ENCODE peak calls at places on chromosome 19, in nine cellular contexts. One of them, this sample, is unnamed.

GRCh38 chr19:46000497-46001246 is 5.4 kb downstream of the CCDC61 start:
- DNase-seq in A549: no peak
- DNase-seq in fibroblast of pulmonary artery: no peak
- DNase-seq in left ventricle myocardium inferior: peak; percentile 33
- DNase-seq in thoracic aorta: no peak
- DNase-seq in NB4: peak; percentile 15
- DNase-seq in fibroblast of lung: no peak
- DNase-seq in brain microvascular endothelial cell: no peak
- DNase-seq in sigmoid colon: no peak
- DNase-seq in this sample: no peak

GRCh38 chr19:49570997-49571676 is 9.2 kb downstream of the NOSIP start:
- DNase-seq in NB4: peak; percentile 46
- DNase-seq in fibroblast of lung: no peak
- DNase-seq in fibroblast of pulmonary artery: no peak
- DNase-seq in thoracic aorta: no peak
- DNase-seq in brain microvascular endothelial cell: no peak
- DNase-seq in left ventricle myocardium inferior: no peak
- DNase-seq in A549: peak; percentile 54
- DNase-seq in sigmoid colon: no peak
- DNase-seq in this sample: no peak

GRCh38 chr19:17079710-17080440 is 4.3 kb downstream of the MYO9B start:
- DNase-seq in thoracic aorta: peak; percentile 82
- DNase-seq in brain microvascular endothelial cell: peak; percentile 99
- DNase-seq in fibroblast of pulmonary artery: peak; percentile 98
- DNase-seq in fibroblast of lung: peak; percentile 99
- DNase-seq in sigmoid colon: peak; percentile 96
- DNase-seq in A549: peak; percentile 90
- DNase-seq in NB4: no peak
- DNase-seq in left ventricle myocardium inferior: peak; percentile 61
- DNase-seq in this sample: peak; percentile 94

GRCh38 chr19:41456342-41456918 is 13.5 kb downstream of the ERICH4 start:
- DNase-seq in thoracic aorta: no peak
- DNase-seq in brain microvascular endothelial cell: peak; percentile 24
- DNase-seq in fibroblast of lung: peak; percentile 20
- DNase-seq in A549: no peak
- DNase-seq in sigmoid colon: no peak
- DNase-seq in left ventricle myocardium inferior: no peak
- DNase-seq in NB4: no peak
- DNase-seq in fibroblast of pulmonary artery: peak; percentile 72
- DNase-seq in this sample: no peak

GRCh38 chr19:771332-771785 is 20.4 kb downstream of the MISP start:
- DNase-seq in left ventricle myocardium inferior: no peak
- DNase-seq in thoracic aorta: no peak
- DNase-seq in sigmoid colon: no peak
- DNase-seq in brain microvascular endothelial cell: peak; percentile 22
- DNase-seq in A549: peak; percentile 81
- DNase-seq in fibroblast of lung: peak; percentile 57
- DNase-seq in fibroblast of pulmonary artery: peak; percentile 68
- DNase-seq in NB4: peak; percentile 71
- DNase-seq in this sample: no peak

GRCh38 chr19:2253106-2254051 is 2.8 kb downstream of the JSRP1 start:
- DNase-seq in thoracic aorta: no peak
- DNase-seq in brain microvascular endothelial cell: no peak
- DNase-seq in A549: no peak
- DNase-seq in sigmoid colon: no peak
- DNase-seq in NB4: peak; percentile 76
- DNase-seq in left ventricle myocardium inferior: no peak
- DNase-seq in fibroblast of lung: no peak
- DNase-seq in fibroblast of pulmonary artery: no peak
- DNase-seq in this sample: no peak

GRCh38 chr19:31145021-31145420 is 204.2 kb downstream of the TSHZ3 start:
- DNase-seq in sigmoid colon: no peak
- DNase-seq in left ventricle myocardium inferior: no peak
- DNase-seq in thoracic aorta: no peak
- DNase-seq in brain microvascular endothelial cell: no peak
- DNase-seq in fibroblast of lung: no peak
- DNase-seq in NB4: no peak
- DNase-seq in fibroblast of pulmonary artery: no peak
- DNase-seq in A549: no peak
- DNase-seq in this sample: no peak

GRCh38 chr19:46967578-46968018 is 52.0 kb upstream of the NPAS1 start:
- DNase-seq in A549: no peak
- DNase-seq in sigmoid colon: no peak
- DNase-seq in NB4: no peak
- DNase-seq in fibroblast of lung: no peak
- DNase-seq in left ventricle myocardium inferior: peak; percentile 88
- DNase-seq in fibroblast of pulmonary artery: no peak
- DNase-seq in brain microvascular endothelial cell: no peak
- DNase-seq in thoracic aorta: no peak
- DNase-seq in this sample: no peak

GRCh38 chr19:34171539-34171876 is 796 bp upstream of the LSM14A start:
- DNase-seq in fibroblast of pulmonary artery: peak; percentile 37
- DNase-seq in sigmoid colon: no peak
- DNase-seq in NB4: no peak
- DNase-seq in thoracic aorta: no peak
- DNase-seq in fibroblast of lung: peak; percentile 73
- DNase-seq in brain microvascular endothelial cell: peak; percentile 55
- DNase-seq in left ventricle myocardium inferior: no peak
- DNase-seq in A549: no peak
- DNase-seq in this sample: no peak

GRCh38 chr19:17739121-17739875 is 12.0 kb upstream of the FCHO1 start:
- DNase-seq in left ventricle myocardium inferior: peak; percentile 40
- DNase-seq in brain microvascular endothelial cell: no peak
- DNase-seq in thoracic aorta: no peak
- DNase-seq in fibroblast of lung: no peak
- DNase-seq in sigmoid colon: no peak
- DNase-seq in fibroblast of pulmonary artery: peak; percentile 42
- DNase-seq in A549: no peak
- DNase-seq in NB4: peak; percentile 94
- DNase-seq in this sample: no peak

GRCh38 chr19:48965806-48966540 is 864 bp downstream of the FTL start:
- DNase-seq in fibroblast of pulmonary artery: peak; percentile 76
- DNase-seq in left ventricle myocardium inferior: peak; percentile 89
- DNase-seq in brain microvascular endothelial cell: peak; percentile 76
- DNase-seq in NB4: peak; percentile 88
- DNase-seq in fibroblast of lung: peak; percentile 80
- DNase-seq in sigmoid colon: peak; percentile 94
- DNase-seq in A549: peak; percentile 90
- DNase-seq in thoracic aorta: peak; percentile 84
- DNase-seq in this sample: peak; percentile 92

GRCh38 chr19:49180659-49181058 is 23.1 kb downstream of the TRPM4 start:
- DNase-seq in left ventricle myocardium inferior: no peak
- DNase-seq in A549: no peak
- DNase-seq in sigmoid colon: no peak
- DNase-seq in fibroblast of pulmonary artery: no peak
- DNase-seq in fibroblast of lung: no peak
- DNase-seq in brain microvascular endothelial cell: no peak
- DNase-seq in thoracic aorta: no peak
- DNase-seq in NB4: no peak
- DNase-seq in this sample: no peak

GRCh38 chr19:41001243-41001971 is 10.3 kb downstream of the CYP2B6 start:
- DNase-seq in fibroblast of pulmonary artery: no peak
- DNase-seq in NB4: no peak
- DNase-seq in thoracic aorta: no peak
- DNase-seq in left ventricle myocardium inferior: no peak
- DNase-seq in fibroblast of lung: no peak
- DNase-seq in sigmoid colon: no peak
- DNase-seq in brain microvascular endothelial cell: no peak
- DNase-seq in A549: peak; percentile 45
- DNase-seq in this sample: no peak

GRCh38 chr19:51145926-51146493 is 3.9 kb downstream of the SIGLEC7 start:
- DNase-seq in fibroblast of pulmonary artery: no peak
- DNase-seq in sigmoid colon: no peak
- DNase-seq in left ventricle myocardium inferior: no peak
- DNase-seq in NB4: no peak
- DNase-seq in fibroblast of lung: no peak
- DNase-seq in thoracic aorta: no peak
- DNase-seq in brain microvascular endothelial cell: no peak
- DNase-seq in A549: no peak
- DNase-seq in this sample: peak; percentile 68

DNA sequence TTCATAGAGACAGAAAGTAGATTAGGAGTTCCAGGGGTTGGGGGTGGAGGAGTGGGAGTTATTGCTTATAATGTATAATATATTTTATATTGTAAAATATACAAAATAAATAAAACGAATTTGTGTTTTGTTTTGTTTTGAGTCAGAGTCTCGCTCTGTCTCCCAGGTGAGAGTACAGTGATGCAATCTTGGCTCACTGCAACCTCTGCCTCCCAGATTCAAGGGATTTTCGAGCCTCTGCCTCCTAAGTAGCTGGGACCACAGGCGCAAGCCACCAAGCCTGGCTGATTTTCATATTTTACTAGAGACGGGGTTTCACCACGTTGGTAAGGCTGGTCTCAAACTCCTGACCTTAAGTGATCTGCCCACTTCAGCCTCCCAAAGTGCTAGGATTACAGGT is 2.5 kb upstream of the GADD45GIP1 start:
- DNase-seq in fibroblast of lung: no peak
- DNase-seq in A549: no peak
- DNase-seq in sigmoid colon: no peak
- DNase-seq in thoracic aorta: no peak
- DNase-seq in brain microvascular endothelial cell: no peak
- DNase-seq in NB4: no peak
- DNase-seq in fibroblast of pulmonary artery: no peak
- DNase-seq in left ventricle myocardium inferior: no peak
- DNase-seq in this sample: no peak
- TF ChIP-seq CTCF in fibroblast of lung: no peak
- TF ChIP-seq CTCF in A549: no peak
- TF ChIP-seq CTCF in sigmoid colon: no peak
- TF ChIP-seq CTCF in thoracic aorta: no peak
- TF ChIP-seq CTCF in brain microvascular endothelial cell: no peak
- TF ChIP-seq CTCF in NB4: no peak
- TF ChIP-seq CTCF in fibroblast of pulmonary artery: no peak
- TF ChIP-seq CTCF in left ventricle myocardium inferior: no peak
- TF ChIP-seq CTCF in this sample: no peak

DNA sequence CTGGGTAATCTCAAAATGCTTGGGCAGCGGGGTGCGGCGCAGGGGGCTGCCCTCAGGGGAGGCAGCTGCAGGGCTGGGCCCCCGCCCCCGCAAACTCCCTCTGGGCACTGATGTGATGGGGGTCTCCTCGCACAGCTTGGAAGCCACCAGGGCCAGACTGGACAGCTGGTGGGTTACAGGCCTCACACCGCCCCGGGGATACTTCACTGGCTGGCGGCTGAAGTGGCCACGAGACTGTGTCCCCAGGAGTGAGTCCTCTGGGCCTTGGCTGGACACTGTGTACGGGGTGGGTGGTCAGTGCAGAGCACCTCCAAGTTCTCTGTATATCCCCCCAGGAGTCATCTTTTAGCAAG is 2.0 kb upstream of the LPAR2 start:
- DNase-seq in sigmoid colon: no peak
- DNase-seq in A549: no peak
- DNase-seq in brain microvascular endothelial cell: no peak
- DNase-seq in fibroblast of lung: no peak
- DNase-seq in fibroblast of pulmonary artery: no peak
- DNase-seq in thoracic aorta: no peak
- DNase-seq in left ventricle myocardium inferior: no peak
- DNase-seq in NB4: no peak
- DNase-seq in this sample: no peak
- TF ChIP-seq CTCF in sigmoid colon: no peak
- TF ChIP-seq CTCF in A549: no peak
- TF ChIP-seq CTCF in brain microvascular endothelial cell: no peak
- TF ChIP-seq CTCF in fibroblast of lung: no peak
- TF ChIP-seq CTCF in fibroblast of pulmonary artery: no peak
- TF ChIP-seq CTCF in thoracic aorta: no peak
- TF ChIP-seq CTCF in left ventricle myocardium inferior: no peak
- TF ChIP-seq CTCF in NB4: no peak
- TF ChIP-seq CTCF in this sample: no peak

GRCh38 chr19:19203012-19203856 is at the start of gene NR2C2AP:
- DNase-seq in fibroblast of lung: peak; percentile 91
- DNase-seq in fibroblast of pulmonary artery: peak; percentile 94
- DNase-seq in brain microvascular endothelial cell: peak; percentile 80
- DNase-seq in NB4: peak; percentile 93
- DNase-seq in left ventricle myocardium inferior: peak; percentile 94
- DNase-seq in sigmoid colon: peak; percentile 95
- DNase-seq in A549: peak; percentile 91
- DNase-seq in thoracic aorta: peak; percentile 64
- DNase-seq in this sample: peak; percentile 89
- TF ChIP-seq CTCF in fibroblast of lung: no peak
- TF ChIP-seq CTCF in fibroblast of pulmonary artery: no peak
- TF ChIP-seq CTCF in brain microvascular endothelial cell: no peak
- TF ChIP-seq CTCF in NB4: no peak
- TF ChIP-seq CTCF in left ventricle myocardium inferior: no peak
- TF ChIP-seq CTCF in sigmoid colon: no peak
- TF ChIP-seq CTCF in A549: no peak
- TF ChIP-seq CTCF in thoracic aorta: no peak
- TF ChIP-seq CTCF in this sample: no peak

GRCh38 chr19:5988520-5989387 is 10.8 kb upstream of the RANBP3 start:
- DNase-seq in A549: no peak
- DNase-seq in NB4: no peak
- DNase-seq in fibroblast of pulmonary artery: no peak
- DNase-seq in brain microvascular endothelial cell: no peak
- DNase-seq in left ventricle myocardium inferior: no peak
- DNase-seq in fibroblast of lung: peak; percentile 23
- DNase-seq in thoracic aorta: no peak
- DNase-seq in sigmoid colon: no peak
- DNase-seq in this sample: no peak

GRCh38 chr19:5985098-5985783 is 7.3 kb upstream of the RANBP3 start:
- DNase-seq in left ventricle myocardium inferior: no peak
- DNase-seq in A549: no peak
- DNase-seq in sigmoid colon: no peak
- DNase-seq in brain microvascular endothelial cell: peak; percentile 46
- DNase-seq in NB4: no peak
- DNase-seq in fibroblast of lung: peak; percentile 38
- DNase-seq in thoracic aorta: no peak
- DNase-seq in fibroblast of pulmonary artery: peak; percentile 82
- DNase-seq in this sample: no peak

GRCh38 chr19:5989388-5990074 is 11.6 kb upstream of the RANBP3 start:
- DNase-seq in fibroblast of pulmonary artery: no peak
- DNase-seq in A549: no peak
- DNase-seq in brain microvascular endothelial cell: no peak
- DNase-seq in NB4: no peak
- DNase-seq in sigmoid colon: no peak
- DNase-seq in thoracic aorta: no peak
- DNase-seq in fibroblast of lung: no peak
- DNase-seq in left ventricle myocardium inferior: no peak
- DNase-seq in this sample: no peak

GRCh38 chr19:5990289-5990797 is 12.4 kb upstream of the RANBP3 start:
- DNase-seq in fibroblast of lung: no peak
- DNase-seq in sigmoid colon: no peak
- DNase-seq in left ventricle myocardium inferior: no peak
- DNase-seq in brain microvascular endothelial cell: no peak
- DNase-seq in thoracic aorta: no peak
- DNase-seq in NB4: no peak
- DNase-seq in fibroblast of pulmonary artery: no peak
- DNase-seq in A549: peak; percentile 43
- DNase-seq in this sample: no peak

GRCh38 chr19:5987077-5987818 is 9.3 kb upstream of the RANBP3 start:
- DNase-seq in brain microvascular endothelial cell: peak; percentile 37
- DNase-seq in fibroblast of lung: peak; percentile 81
- DNase-seq in left ventricle myocardium inferior: peak; percentile 58
- DNase-seq in NB4: peak; percentile 61
- DNase-seq in A549: peak; percentile 78
- DNase-seq in fibroblast of pulmonary artery: peak; percentile 89
- DNase-seq in thoracic aorta: no peak
- DNase-seq in sigmoid colon: peak; percentile 89
- DNase-seq in this sample: no peak
- TF ChIP-seq CTCF in brain microvascular endothelial cell: peak; percentile 95
- TF ChIP-seq CTCF in fibroblast of lung: peak; percentile 95
- TF ChIP-seq CTCF in left ventricle myocardium inferior: peak; percentile 98
- TF ChIP-seq CTCF in NB4: peak; percentile 61
- TF ChIP-seq CTCF in A549: peak; percentile 79
- TF ChIP-seq CTCF in fibroblast of pulmonary artery: peak; percentile 94
- TF ChIP-seq CTCF in thoracic aorta: peak; percentile 95
- TF ChIP-seq CTCF in sigmoid colon: peak; percentile 96
- TF ChIP-seq CTCF in this sample: peak; percentile 90

GRCh38 chr19:54415208-54415900 is at the start of gene TTYH1:
- DNase-seq in fibroblast of lung: no peak
- DNase-seq in left ventricle myocardium inferior: no peak
- DNase-seq in brain microvascular endothelial cell: no peak
- DNase-seq in A549: no peak
- DNase-seq in NB4: no peak
- DNase-seq in thoracic aorta: no peak
- DNase-seq in fibroblast of pulmonary artery: no peak
- DNase-seq in sigmoid colon: no peak
- DNase-seq in this sample: no peak
- TF ChIP-seq CTCF in fibroblast of lung: no peak
- TF ChIP-seq CTCF in left ventricle myocardium inferior: peak; percentile 54
- TF ChIP-seq CTCF in brain microvascular endothelial cell: peak; percentile 21
- TF ChIP-seq CTCF in A549: peak; percentile 24
- TF ChIP-seq CTCF in NB4: no peak
- TF ChIP-seq CTCF in thoracic aorta: no peak
- TF ChIP-seq CTCF in fibroblast of pulmonary artery: no peak
- TF ChIP-seq CTCF in sigmoid colon: no peak
- TF ChIP-seq CTCF in this sample: no peak

This sample was measured in coronary artery.